ENCODE peak calls at places on chromosomes 7 and 10, in six cellular contexts. T is body of pancreas, A is heart left ventricle, N is uterus, W is H1, M is OCI-LY7. J is an unnamed sample.

GRCh38 chr7:130430841-130431713 is 9.7 kb downstream of the CEP41 start:
- DNase-seq in T (no peak), A (no peak), N (no peak), W (no peak), M (no peak), J (no peak)

GRCh38 chr7:103988468-103989199 is 824 bp downstream of the RELN start:
- DNase-seq in T (no peak), A (no peak), N (no peak), W (no peak), M (no peak), J (no peak)

GRCh38 chr10:118471863-118472262 is 123.6 kb downstream of the PRLHR start:
- DNase-seq in T (no peak), A (no peak), N (no peak), W (no peak), M (no peak), J (no peak)

GRCh38 chr10:17088118-17088806 is 41.3 kb downstream of the CUBN start:
- DNase-seq in T (no peak), A (no peak), N (no peak), W (no peak), M (no peak), J (no peak)

GRCh38 chr7:123271231-123271630 is 71.5 kb upstream of the SLC13A1 start:
- DNase-seq in T (no peak), A (no peak), N (no peak), W (no peak), M (no peak), J (no peak)

GRCh38 chr7:141301544-141301943 is 227.7 kb downstream of the TMEM178B start:
- DNase-seq in T (no peak), A (peak; percentile 64), N (no peak), W (no peak), M (no peak), J (no peak)

GRCh38 chr10:132624847-132625839 is 87.6 kb downstream of the INPP5A start:
- DNase-seq in T (peak; percentile 9), A (peak; percentile 37), N (peak; percentile 21), W (no peak), M (no peak), J (no peak)

GRCh38 chr7:107152011-107152410 is 16.8 kb upstream of the HBP1 start:
- DNase-seq in T (no peak), A (no peak), N (no peak), W (no peak), M (no peak), J (no peak)

GRCh38 chr10:49284356-49284755 is 14.6 kb upstream of the C10orf71 start:
- DNase-seq in T (no peak), A (no peak), N (no peak), W (no peak), M (no peak), J (no peak)

GRCh38 chr7:24827589-24827988 is 70.3 kb upstream of the GSDME start:
- DNase-seq in T (no peak), A (no peak), N (no peak), W (no peak), M (no peak), J (no peak)

GRCh38 chr7:46633816-46634215 is 712.7 kb upstream of the IGFBP3 start:
- DNase-seq in T (no peak), A (no peak), N (no peak), W (no peak), M (no peak), J (no peak)

GRCh38 chr10:106285199-106285598 is 879.3 kb downstream of the SORCS1 start:
- DNase-seq in T (no peak), A (no peak), N (no peak), W (no peak), M (no peak), J (no peak)

GRCh38 chr10:19263262-19263661 is 214.7 kb downstream of the MALRD1 start:
- DNase-seq in T (no peak), A (no peak), N (no peak), W (no peak), M (no peak), J (no peak)

GRCh38 chr7:33692956-33693355 is 212.4 kb upstream of the BMPER start:
- DNase-seq in T (no peak), A (no peak), N (no peak), W (no peak), M (no peak), J (no peak)

GRCh38 chr7:96034940-96035727 is 262.8 kb downstream of the DYNC1I1 start:
- DNase-seq in T (no peak), A (no peak), N (no peak), W (no peak), M (no peak), J (no peak)

GRCh38 chr10:815338-816104 is 116.0 kb downstream of the LARP4B start:
- DNase-seq in T (no peak), A (no peak), N (no peak), W (no peak), M (no peak), J (no peak)

GRCh38 chr7:103592844-103593243 is 146.8 kb upstream of the SLC26A5 start:
- DNase-seq in T (no peak), A (no peak), N (no peak), W (no peak), M (no peak), J (no peak)

GRCh38 chr10:129843131-129843541 is 120.9 kb downstream of the EBF3 start:
- DNase-seq in T (no peak), A (no peak), N (no peak), W (no peak), M (no peak), J (no peak)

GRCh38 chr10:78903351-78903940 is 165.3 kb upstream of the ZMIZ1 start:
- DNase-seq in T (no peak), A (no peak), N (peak; percentile 6), W (no peak), M (no peak), J (no peak)

DNA sequence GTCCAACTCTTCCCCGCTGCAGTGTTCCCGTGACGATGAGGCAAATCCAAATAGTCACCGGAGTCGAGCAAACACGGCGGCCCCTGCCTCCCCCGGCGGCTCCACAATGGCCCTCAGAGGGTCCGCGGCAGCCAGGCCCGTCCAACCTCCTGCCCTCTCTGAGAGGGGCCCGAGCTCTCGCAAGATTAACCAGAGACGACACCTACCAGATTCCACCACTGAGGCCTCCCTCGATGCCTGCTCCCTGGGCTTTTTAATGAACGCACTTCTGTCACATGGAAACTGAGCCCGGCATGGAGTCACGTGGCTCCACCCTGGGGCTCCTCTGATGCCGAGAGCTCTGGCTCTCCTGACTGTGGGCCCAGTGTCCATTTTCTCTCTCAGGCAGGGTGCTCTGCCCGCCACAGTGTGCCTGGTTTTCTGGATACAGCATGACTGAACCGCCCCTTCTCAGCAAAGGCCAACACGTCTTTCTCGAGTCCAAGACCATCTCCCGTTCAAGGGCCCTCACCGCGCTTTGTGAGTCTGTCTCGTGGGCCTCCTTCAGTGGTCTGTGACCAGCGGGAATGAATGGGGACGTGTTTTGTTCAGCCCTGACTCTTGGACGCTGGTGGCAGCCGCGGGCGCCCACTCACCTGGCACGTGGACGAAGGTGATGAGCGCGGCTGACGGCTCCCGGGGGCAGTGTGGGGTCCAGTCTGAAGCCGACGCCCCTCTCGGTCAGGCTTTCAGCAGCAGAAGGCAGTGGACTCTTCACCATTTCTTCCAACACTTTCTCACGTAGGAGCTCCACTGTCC is 30.1 kb downstream of the AMZ1 start:
- DNase-seq in T (no peak), A (peak; percentile 28), N (no peak), W (no peak), M (no peak), J (no peak)
- H3K27ac ChIP-seq in T (no peak overlapping the region), A (no peak overlapping the region), N (no peak overlapping the region), W (peak overlapping the region; percentile 20), M (no peak overlapping the region), J (no peak overlapping the region)

GRCh38 chr7:44559485-44559884 is 14.2 kb downstream of the DDX56 start:
- DNase-seq in T (no peak), A (no peak), N (no peak), W (no peak), M (no peak), J (no peak)

GRCh38 chr7:44561962-44562621 is 11.6 kb downstream of the DDX56 start:
- DNase-seq in T (no peak), A (no peak), N (no peak), W (no peak), M (no peak), J (no peak)

GRCh38 chr7:44563171-44563679 is 10.5 kb downstream of the DDX56 start:
- DNase-seq in T (no peak), A (no peak), N (no peak), W (no peak), M (no peak), J (no peak)

GRCh38 chr7:44564606-44565005 is 9.1 kb downstream of the DDX56 start:
- DNase-seq in T (no peak), A (no peak), N (peak; percentile 6), W (no peak), M (no peak), J (no peak)

DNA sequence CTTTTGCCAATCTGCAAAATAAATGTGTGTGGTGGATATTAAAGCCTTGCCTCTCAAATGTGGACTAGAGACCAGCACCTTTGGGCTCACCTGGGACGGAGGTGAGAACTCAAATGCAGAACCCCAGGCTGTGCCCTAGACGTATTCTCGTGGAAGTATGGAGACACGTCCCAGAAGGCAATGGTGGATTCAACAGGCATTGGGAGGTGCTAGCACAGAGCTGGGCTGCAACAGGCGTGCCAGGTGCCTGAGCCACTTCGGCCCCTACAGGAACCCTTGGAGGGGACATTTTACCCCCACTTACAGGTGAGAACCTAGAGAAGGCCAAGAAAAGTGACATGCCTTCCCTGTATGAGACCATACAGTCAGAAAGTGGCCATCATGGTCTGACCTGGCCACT is 12.2 kb downstream of the DDX56 start:
- DNase-seq in T (no peak), A (no peak), N (no peak), W (no peak), M (no peak), J (no peak)
- H3K27ac ChIP-seq in T (no peak overlapping the region), A (no peak overlapping the region), N (no peak overlapping the region), W (no peak overlapping the region), M (no peak overlapping the region), J (no peak overlapping the region)

DNA sequence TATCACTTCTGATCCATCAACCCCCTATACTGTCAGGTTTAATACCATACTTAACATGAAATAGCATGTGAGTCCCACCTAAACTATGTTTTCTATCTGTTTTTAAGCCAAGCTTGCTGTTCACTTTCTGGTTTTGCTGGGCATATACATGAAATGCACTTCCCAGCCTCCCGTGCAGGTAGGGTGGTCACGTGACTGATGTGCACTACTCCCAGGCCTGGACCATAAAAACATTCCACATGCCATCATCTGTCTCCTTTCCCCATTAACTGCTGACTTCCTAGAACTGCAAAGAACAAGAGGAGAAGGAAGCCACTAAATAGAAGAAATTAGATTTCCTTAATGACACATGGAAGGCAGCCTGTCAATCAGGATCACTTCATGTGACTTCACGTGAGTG is 40.1 kb upstream of the CALD1 start:
- DNase-seq in T (no peak), A (no peak), N (no peak), W (no peak), M (no peak), J (no peak)
- H3K27ac ChIP-seq in T (no peak overlapping the region), A (no peak overlapping the region), N (peak overlapping the region; percentile 84), W (no peak overlapping the region), M (no peak overlapping the region), J (no peak overlapping the region)

GRCh38 chr10:113915540-113915939 is 61.1 kb downstream of the NHLRC2 start:
- DNase-seq in T (no peak), A (no peak), N (no peak), W (no peak), M (no peak), J (no peak)

GRCh38 chr10:113912582-113912981 is 58.1 kb downstream of the NHLRC2 start:
- DNase-seq in T (no peak), A (no peak), N (no peak), W (no peak), M (no peak), J (no peak)

GRCh38 chr10:113914936-113915335 is 60.5 kb downstream of the NHLRC2 start:
- DNase-seq in T (no peak), A (no peak), N (no peak), W (no peak), M (no peak), J (no peak)

GRCh38 chr10:113911839-113912238 is 57.4 kb downstream of the NHLRC2 start:
- DNase-seq in T (no peak), A (no peak), N (no peak), W (no peak), M (no peak), J (no peak)

GRCh38 chr10:113916053-113916452 is 61.6 kb downstream of the NHLRC2 start:
- DNase-seq in T (no peak), A (no peak), N (no peak), W (no peak), M (no peak), J (no peak)
- H3K27ac ChIP-seq in T (no peak overlapping the region), A (no peak overlapping the region), N (no peak overlapping the region), W (no peak overlapping the region), M (no peak overlapping the region), J (no peak overlapping the region)